ENCODE peak calls at places on chromosome 16, in seven cellular contexts. One of them, this sample, is unnamed.

GRCh38 chr16:30698816-30699614 is at the start of gene SRCAP:
- DNase-seq in A549: peak
- DNase-seq in cardiac fibroblast: peak
- DNase-seq in activated effector memory CD4-positive, alpha-beta T cell treated with Interleukin-2 at 50 U/mL for 16 hours: peak
- DNase-seq in NCI-H446: peak
- DNase-seq in activated naive CD8-positive, alpha-beta T cell treated with anti-CD3 and anti-CD28 coated beads, Interleukin-2, amount 10 ng/mL, durations not matched to agents 7 days and 5 days: peak
- DNase-seq in ACHN: peak
- DNase-seq in this sample: peak

GRCh38 chr16:57588821-57589220 is 39.6 kb upstream of the ADGRG1 start:
- DNase-seq in activated naive CD8-positive, alpha-beta T cell treated with anti-CD3 and anti-CD28 coated beads, Interleukin-2, amount 10 ng/mL, durations not matched to agents 7 days and 5 days: no peak
- DNase-seq in A549: no peak
- DNase-seq in ACHN: no peak
- DNase-seq in cardiac fibroblast: no peak
- DNase-seq in activated effector memory CD4-positive, alpha-beta T cell treated with Interleukin-2 at 50 U/mL for 16 hours: no peak
- DNase-seq in NCI-H446: no peak
- DNase-seq in this sample: no peak

GRCh38 chr16:85648782-85649181 is 35.7 kb downstream of the GSE1 start:
- DNase-seq in ACHN: no peak
- DNase-seq in A549: no peak
- DNase-seq in cardiac fibroblast: no peak
- DNase-seq in NCI-H446: no peak
- DNase-seq in activated effector memory CD4-positive, alpha-beta T cell treated with Interleukin-2 at 50 U/mL for 16 hours: no peak
- DNase-seq in activated naive CD8-positive, alpha-beta T cell treated with anti-CD3 and anti-CD28 coated beads, Interleukin-2, amount 10 ng/mL, durations not matched to agents 7 days and 5 days: no peak
- DNase-seq in this sample: no peak

GRCh38 chr16:54931041-54931756 is 534 bp downstream of the IRX5 start:
- DNase-seq in activated naive CD8-positive, alpha-beta T cell treated with anti-CD3 and anti-CD28 coated beads, Interleukin-2, amount 10 ng/mL, durations not matched to agents 7 days and 5 days: peak
- DNase-seq in NCI-H446: no peak
- DNase-seq in activated effector memory CD4-positive, alpha-beta T cell treated with Interleukin-2 at 50 U/mL for 16 hours: no peak
- DNase-seq in ACHN: peak
- DNase-seq in A549: peak
- DNase-seq in cardiac fibroblast: peak
- DNase-seq in this sample: peak

GRCh38 chr16:53872248-53873221 is 168.6 kb downstream of the FTO start:
- DNase-seq in cardiac fibroblast: peak
- DNase-seq in NCI-H446: no peak
- DNase-seq in activated effector memory CD4-positive, alpha-beta T cell treated with Interleukin-2 at 50 U/mL for 16 hours: no peak
- DNase-seq in activated naive CD8-positive, alpha-beta T cell treated with anti-CD3 and anti-CD28 coated beads, Interleukin-2, amount 10 ng/mL, durations not matched to agents 7 days and 5 days: no peak
- DNase-seq in ACHN: peak
- DNase-seq in A549: no peak
- DNase-seq in this sample: no peak

GRCh38 chr16:78985736-78986605 is 614.6 kb downstream of the MAF start:
- DNase-seq in cardiac fibroblast: no peak
- DNase-seq in activated effector memory CD4-positive, alpha-beta T cell treated with Interleukin-2 at 50 U/mL for 16 hours: no peak
- DNase-seq in ACHN: no peak
- DNase-seq in NCI-H446: no peak
- DNase-seq in A549: no peak
- DNase-seq in activated naive CD8-positive, alpha-beta T cell treated with anti-CD3 and anti-CD28 coated beads, Interleukin-2, amount 10 ng/mL, durations not matched to agents 7 days and 5 days: no peak
- DNase-seq in this sample: no peak

GRCh38 chr16:56222482-56222997 is 31.3 kb downstream of the GNAO1 start:
- DNase-seq in A549: no peak
- DNase-seq in cardiac fibroblast: no peak
- DNase-seq in ACHN: no peak
- DNase-seq in activated effector memory CD4-positive, alpha-beta T cell treated with Interleukin-2 at 50 U/mL for 16 hours: no peak
- DNase-seq in activated naive CD8-positive, alpha-beta T cell treated with anti-CD3 and anti-CD28 coated beads, Interleukin-2, amount 10 ng/mL, durations not matched to agents 7 days and 5 days: no peak
- DNase-seq in NCI-H446: no peak
- DNase-seq in this sample: no peak

GRCh38 chr16:56860226-56861020 is 4.6 kb upstream of the SLC12A3 start:
- DNase-seq in A549: no peak
- DNase-seq in activated naive CD8-positive, alpha-beta T cell treated with anti-CD3 and anti-CD28 coated beads, Interleukin-2, amount 10 ng/mL, durations not matched to agents 7 days and 5 days: peak
- DNase-seq in activated effector memory CD4-positive, alpha-beta T cell treated with Interleukin-2 at 50 U/mL for 16 hours: peak
- DNase-seq in ACHN: no peak
- DNase-seq in NCI-H446: no peak
- DNase-seq in cardiac fibroblast: no peak
- DNase-seq in this sample: no peak

GRCh38 chr16:47612711-47613110 is 151.6 kb downstream of the PHKB start:
- DNase-seq in activated effector memory CD4-positive, alpha-beta T cell treated with Interleukin-2 at 50 U/mL for 16 hours: no peak
- DNase-seq in A549: no peak
- DNase-seq in cardiac fibroblast: peak
- DNase-seq in ACHN: no peak
- DNase-seq in activated naive CD8-positive, alpha-beta T cell treated with anti-CD3 and anti-CD28 coated beads, Interleukin-2, amount 10 ng/mL, durations not matched to agents 7 days and 5 days: no peak
- DNase-seq in NCI-H446: no peak
- DNase-seq in this sample: no peak

GRCh38 chr16:71954699-71955195 is 45.5 kb downstream of the PKD1L3 start:
- DNase-seq in A549: no peak
- DNase-seq in activated effector memory CD4-positive, alpha-beta T cell treated with Interleukin-2 at 50 U/mL for 16 hours: no peak
- DNase-seq in activated naive CD8-positive, alpha-beta T cell treated with anti-CD3 and anti-CD28 coated beads, Interleukin-2, amount 10 ng/mL, durations not matched to agents 7 days and 5 days: no peak
- DNase-seq in cardiac fibroblast: no peak
- DNase-seq in ACHN: no peak
- DNase-seq in NCI-H446: no peak
- DNase-seq in this sample: no peak

GRCh38 chr16:47920709-47921108 is 235.1 kb downstream of the ABCC12 start:
- DNase-seq in ACHN: no peak
- DNase-seq in A549: peak
- DNase-seq in activated naive CD8-positive, alpha-beta T cell treated with anti-CD3 and anti-CD28 coated beads, Interleukin-2, amount 10 ng/mL, durations not matched to agents 7 days and 5 days: no peak
- DNase-seq in cardiac fibroblast: no peak
- DNase-seq in activated effector memory CD4-positive, alpha-beta T cell treated with Interleukin-2 at 50 U/mL for 16 hours: no peak
- DNase-seq in NCI-H446: no peak
- DNase-seq in this sample: no peak

GRCh38 chr16:83206426-83206825 is 579.7 kb downstream of the CDH13 start:
- DNase-seq in activated naive CD8-positive, alpha-beta T cell treated with anti-CD3 and anti-CD28 coated beads, Interleukin-2, amount 10 ng/mL, durations not matched to agents 7 days and 5 days: no peak
- DNase-seq in ACHN: no peak
- DNase-seq in A549: no peak
- DNase-seq in cardiac fibroblast: peak
- DNase-seq in NCI-H446: no peak
- DNase-seq in activated effector memory CD4-positive, alpha-beta T cell treated with Interleukin-2 at 50 U/mL for 16 hours: no peak
- DNase-seq in this sample: no peak

GRCh38 chr16:56637814-56638750 is at the start of gene MT1A:
- DNase-seq in activated effector memory CD4-positive, alpha-beta T cell treated with Interleukin-2 at 50 U/mL for 16 hours: no peak
- DNase-seq in NCI-H446: no peak
- DNase-seq in activated naive CD8-positive, alpha-beta T cell treated with anti-CD3 and anti-CD28 coated beads, Interleukin-2, amount 10 ng/mL, durations not matched to agents 7 days and 5 days: peak
- DNase-seq in A549: peak
- DNase-seq in cardiac fibroblast: peak
- DNase-seq in ACHN: peak
- DNase-seq in this sample: peak

GRCh38 chr16:46857261-46857962 is 26.4 kb upstream of the C16orf87 start:
- DNase-seq in cardiac fibroblast: peak
- DNase-seq in activated naive CD8-positive, alpha-beta T cell treated with anti-CD3 and anti-CD28 coated beads, Interleukin-2, amount 10 ng/mL, durations not matched to agents 7 days and 5 days: no peak
- DNase-seq in NCI-H446: no peak
- DNase-seq in A549: peak
- DNase-seq in activated effector memory CD4-positive, alpha-beta T cell treated with Interleukin-2 at 50 U/mL for 16 hours: no peak
- DNase-seq in ACHN: peak
- DNase-seq in this sample: no peak

GRCh38 chr16:4081577-4082021 is 34.6 kb downstream of the ADCY9 start:
- DNase-seq in activated effector memory CD4-positive, alpha-beta T cell treated with Interleukin-2 at 50 U/mL for 16 hours: no peak
- DNase-seq in ACHN: no peak
- DNase-seq in cardiac fibroblast: no peak
- DNase-seq in NCI-H446: no peak
- DNase-seq in activated naive CD8-positive, alpha-beta T cell treated with anti-CD3 and anti-CD28 coated beads, Interleukin-2, amount 10 ng/mL, durations not matched to agents 7 days and 5 days: no peak
- DNase-seq in A549: no peak
- DNase-seq in this sample: no peak

GRCh38 chr16:77677129-77677528 is 45.2 kb upstream of the NUDT7 start:
- DNase-seq in cardiac fibroblast: no peak
- DNase-seq in ACHN: no peak
- DNase-seq in activated effector memory CD4-positive, alpha-beta T cell treated with Interleukin-2 at 50 U/mL for 16 hours: no peak
- DNase-seq in A549: no peak
- DNase-seq in activated naive CD8-positive, alpha-beta T cell treated with anti-CD3 and anti-CD28 coated beads, Interleukin-2, amount 10 ng/mL, durations not matched to agents 7 days and 5 days: no peak
- DNase-seq in NCI-H446: no peak
- DNase-seq in this sample: no peak

GRCh38 chr16:83899978-83900377 is 1.1 kb downstream of the MLYCD start:
- DNase-seq in ACHN: no peak
- DNase-seq in NCI-H446: no peak
- DNase-seq in cardiac fibroblast: no peak
- DNase-seq in A549: no peak
- DNase-seq in activated effector memory CD4-positive, alpha-beta T cell treated with Interleukin-2 at 50 U/mL for 16 hours: no peak
- DNase-seq in activated naive CD8-positive, alpha-beta T cell treated with anti-CD3 and anti-CD28 coated beads, Interleukin-2, amount 10 ng/mL, durations not matched to agents 7 days and 5 days: no peak
- DNase-seq in this sample: no peak

GRCh38 chr16:79540825-79541595 is 59.5 kb downstream of the MAF start:
- DNase-seq in cardiac fibroblast: no peak
- DNase-seq in activated effector memory CD4-positive, alpha-beta T cell treated with Interleukin-2 at 50 U/mL for 16 hours: no peak
- DNase-seq in NCI-H446: no peak
- DNase-seq in ACHN: no peak
- DNase-seq in A549: no peak
- DNase-seq in activated naive CD8-positive, alpha-beta T cell treated with anti-CD3 and anti-CD28 coated beads, Interleukin-2, amount 10 ng/mL, durations not matched to agents 7 days and 5 days: no peak
- DNase-seq in this sample: no peak

GRCh38 chr16:83305092-83305491 is 502.7 kb upstream of the HSBP1 start:
- DNase-seq in activated effector memory CD4-positive, alpha-beta T cell treated with Interleukin-2 at 50 U/mL for 16 hours: no peak
- DNase-seq in activated naive CD8-positive, alpha-beta T cell treated with anti-CD3 and anti-CD28 coated beads, Interleukin-2, amount 10 ng/mL, durations not matched to agents 7 days and 5 days: no peak
- DNase-seq in NCI-H446: no peak
- DNase-seq in ACHN: no peak
- DNase-seq in A549: no peak
- DNase-seq in cardiac fibroblast: peak
- DNase-seq in this sample: no peak

GRCh38 chr16:29744541-29745101 is 1.2 kb downstream of the C16orf54 start:
- DNase-seq in ACHN: no peak
- DNase-seq in cardiac fibroblast: no peak
- DNase-seq in A549: no peak
- DNase-seq in activated effector memory CD4-positive, alpha-beta T cell treated with Interleukin-2 at 50 U/mL for 16 hours: no peak
- DNase-seq in NCI-H446: no peak
- DNase-seq in activated naive CD8-positive, alpha-beta T cell treated with anti-CD3 and anti-CD28 coated beads, Interleukin-2, amount 10 ng/mL, durations not matched to agents 7 days and 5 days: peak
- DNase-seq in this sample: no peak

This sample was measured in NCI-H1930.